ENCODE peak calls at places on chromosomes 1 and 21, in five cellular contexts. G, T, R, L and W are unnamed samples.

GRCh38 chr1:36326499-36326898 is 3.1 kb upstream of the EVA1B start:
- DNase-seq in R (no peak), G (peak), T (no peak), L (no peak), W (no peak)

GRCh38 chr1:73065585-73065984 is 783.2 kb upstream of the NEGR1 start:
- DNase-seq in G (no peak), R (no peak), T (no peak), L (no peak), W (no peak)

GRCh38 chr1:151060241-151061011 is at the start of gene MLLT11:
- DNase-seq in G (peak), T (peak), R (peak), L (no peak), W (peak)

GRCh38 chr1:178238722-178239510 is 145.0 kb downstream of the RASAL2 start:
- DNase-seq in R (no peak), G (peak), T (no peak), L (no peak), W (no peak)

GRCh38 chr1:236095705-236096500 is 31.0 kb upstream of the NID1 start:
- DNase-seq in T (no peak), R (no peak), G (no peak), L (no peak), W (no peak)

GRCh38 chr1:31977361-31978131 is 36.1 kb upstream of the KHDRBS1 start:
- DNase-seq in L (no peak), G (peak), T (no peak), R (no peak), W (no peak)

GRCh38 chr1:42844592-42845140 is 1.7 kb upstream of the ZNF691 start:
- DNase-seq in G (peak), R (no peak), L (no peak), T (no peak), W (no peak)

GRCh38 chr1:76830373-76830772 is 36.9 kb upstream of the ST6GALNAC5 start:
- DNase-seq in L (no peak), R (no peak), T (no peak), G (no peak), W (no peak)

GRCh38 chr1:235783148-235783776 is 83.4 kb downstream of the LYST start:
- DNase-seq in G (peak), L (no peak), R (peak), T (no peak), W (no peak)

GRCh38 chr1:150441121-150441520 is 46.1 kb upstream of the TARS2 start:
- DNase-seq in T (no peak), G (no peak), R (peak), L (no peak), W (no peak)

GRCh38 chr21:46402421-46402820 is 56.3 kb upstream of the DIP2A start:
- DNase-seq in L (no peak), G (no peak), T (no peak), R (no peak), W (no peak)

GRCh38 chr1:22710688-22711024 is at the start of gene EPHB2:
- DNase-seq in L (no peak), G (no peak), R (no peak), T (peak), W (peak)

GRCh38 chr1:79741720-79742421 is 735.3 kb upstream of the ADGRL4 start:
- DNase-seq in L (no peak), T (no peak), R (no peak), G (no peak), W (no peak)

GRCh38 chr1:81408404-81408803 is 392.3 kb upstream of the ADGRL2 start:
- DNase-seq in R (no peak), L (no peak), G (no peak), T (no peak), W (no peak)

GRCh38 chr1:58072450-58072849 is 474.1 kb downstream of the OMA1 start:
- DNase-seq in L (no peak), R (no peak), G (no peak), T (no peak), W (no peak)

GRCh38 chr21:31682625-31683024 is 23.1 kb downstream of the SOD1 start:
- DNase-seq in L (no peak), T (no peak), R (no peak), G (no peak), W (no peak)

GRCh38 chr1:240766831-240767230 is 154.9 kb upstream of the GREM2 start:
- DNase-seq in L (no peak), T (no peak), R (no peak), G (peak), W (no peak)

GRCh38 chr1:161978011-161978790 is 45.5 kb downstream of the OLFML2B start:
- DNase-seq in L (no peak), T (no peak), G (no peak), R (no peak), W (no peak)

GRCh38 chr1:61481313-61481712 is 243.6 kb downstream of the TM2D1 start:
- DNase-seq in T (no peak), L (no peak), G (peak), R (no peak), W (no peak)

GRCh38 chr1:82625562-82625961 is 824.8 kb downstream of the ADGRL2 start:
- DNase-seq in T (no peak), L (no peak), G (no peak), R (no peak), W (no peak)

GRCh38 chr1:89608627-89609338 is 24.1 kb upstream of the LRRC8C start:
- DNase-seq in T (peak), R (no peak), L (no peak), G (no peak), W (no peak)

GRCh38 chr1:178364782-178365181 is 132.0 kb downstream of the CLEC20A start:
- DNase-seq in L (no peak), G (no peak), R (no peak), T (no peak), W (no peak)

GRCh38 chr1:27831568-27832410 is 1.2 kb downstream of the PPP1R8 start:
- DNase-seq in L (no peak), G (peak), T (no peak), R (no peak), W (no peak)

GRCh38 chr1:156623946-156624813 is 5.0 kb downstream of the HAPLN2 start:
- DNase-seq in G (no peak), R (no peak), T (peak), L (no peak), W (no peak)

GRCh38 chr1:153277852-153278251 is 18.4 kb downstream of the LORICRIN start:
- DNase-seq in G (peak), T (peak), R (no peak), L (no peak), W (peak)

GRCh38 chr21:41886331-41886730 is 7.2 kb upstream of the PRDM15 start:
- DNase-seq in T (no peak), G (no peak), L (no peak), R (no peak), W (no peak)

GRCh38 chr1:203557958-203558760 is 64.2 kb downstream of the OPTC start:
- DNase-seq in L (peak), R (no peak), T (peak), G (peak), W (no peak)

GRCh38 chr1:175602186-175602585 is 141.2 kb downstream of the TNR start:
- DNase-seq in L (no peak), G (no peak), R (no peak), T (no peak), W (no peak)

GRCh38 chr1:214427871-214428277 is 123.5 kb downstream of the PTPN14 start:
- DNase-seq in R (no peak), L (peak), G (peak), T (peak), W (no peak)